ENCODE peak calls at places on chromosomes 12 and 14, in five cellular contexts. E, U, A, W and Y are unnamed samples.

GRCh38 chr12:64558754-64559153 is 51.5 kb upstream of the RASSF3 start:
- DNase-seq in E (no peak), U (no peak), A (no peak), W (no peak), Y (no peak)

GRCh38 chr12:109735051-109735521 is 21.5 kb downstream of the FAM222A start:
- DNase-seq in E (peak; percentile 13), U (no peak), A (no peak), W (no peak), Y (no peak)

GRCh38 chr12:106743270-106743988 is 31.1 kb upstream of the RIC8B start:
- DNase-seq in E (no peak), U (no peak), A (no peak), W (no peak), Y (no peak)

GRCh38 chr12:93292731-93293566 is 84.8 kb upstream of the NUDT4 start:
- DNase-seq in E (no peak), U (peak; percentile 81), A (no peak), W (no peak), Y (no peak)

GRCh38 chr14:21264025-21264801 is 5.0 kb downstream of the HNRNPC start:
- DNase-seq in E (no peak), U (no peak), A (no peak), W (peak; percentile 56), Y (peak; percentile 91)

GRCh38 chr12:94697631-94698030 is 47.3 kb upstream of the TMCC3 start:
- DNase-seq in E (no peak), U (no peak), A (no peak), W (no peak), Y (no peak)

GRCh38 chr12:29882771-29883315 is 99.1 kb upstream of the TMTC1 start:
- DNase-seq in E (no peak), U (no peak), A (no peak), W (no peak), Y (no peak)

GRCh38 chr12:558595-558994 is 98.9 kb downstream of the B4GALNT3 start:
- DNase-seq in E (no peak), U (no peak), A (no peak), W (no peak), Y (no peak)

GRCh38 chr12:70692681-70693288 is 55.6 kb upstream of the PTPRB start:
- DNase-seq in E (peak; percentile 16), U (no peak), A (peak; percentile 12), W (no peak), Y (peak; percentile 29)

GRCh38 chr14:102058931-102059330 is 27.9 kb downstream of the HSP90AA1 start:
- DNase-seq in E (no peak), U (no peak), A (no peak), W (no peak), Y (no peak)

GRCh38 chr14:72888202-72888601 is 5.7 kb downstream of the DPF3 start:
- DNase-seq in E (no peak), U (no peak), A (no peak), W (no peak), Y (no peak)

GRCh38 chr14:50432131-50432530 is 35.5 kb upstream of the CDKL1 start:
- DNase-seq in E (no peak), U (no peak), A (no peak), W (no peak), Y (no peak)

GRCh38 chr12:52925717-52926595 is 21.1 kb upstream of the KRT8 start:
- DNase-seq in E (no peak), U (peak; percentile 92), A (peak; percentile 14), W (no peak), Y (no peak)

GRCh38 chr12:104143002-104143401 is 5.0 kb upstream of the NFYB start:
- DNase-seq in E (no peak), U (no peak), A (no peak), W (no peak), Y (no peak)

GRCh38 chr14:36390718-36391117 is 70.3 kb upstream of the MBIP start:
- DNase-seq in E (no peak), U (no peak), A (no peak), W (no peak), Y (no peak)

GRCh38 chr12:64679487-64679983 is 69.2 kb downstream of the RASSF3 start:
- DNase-seq in E (peak; percentile 52), U (no peak), A (peak; percentile 65), W (no peak), Y (peak; percentile 65)

GRCh38 chr12:122878780-122879612 is 16.9 kb downstream of the VPS37B start:
- DNase-seq in E (no peak), U (no peak), A (no peak), W (no peak), Y (no peak)

GRCh38 chr12:39906237-39906636 is 199.6 kb downstream of the SLC2A13 start:
- DNase-seq in E (no peak), U (no peak), A (no peak), W (no peak), Y (no peak)

GRCh38 chr12:85441740-85442139 is 161.7 kb downstream of the ALX1 start:
- DNase-seq in E (peak; percentile 14), U (peak; percentile 9), A (no peak), W (no peak), Y (peak; percentile 7)

DNA sequence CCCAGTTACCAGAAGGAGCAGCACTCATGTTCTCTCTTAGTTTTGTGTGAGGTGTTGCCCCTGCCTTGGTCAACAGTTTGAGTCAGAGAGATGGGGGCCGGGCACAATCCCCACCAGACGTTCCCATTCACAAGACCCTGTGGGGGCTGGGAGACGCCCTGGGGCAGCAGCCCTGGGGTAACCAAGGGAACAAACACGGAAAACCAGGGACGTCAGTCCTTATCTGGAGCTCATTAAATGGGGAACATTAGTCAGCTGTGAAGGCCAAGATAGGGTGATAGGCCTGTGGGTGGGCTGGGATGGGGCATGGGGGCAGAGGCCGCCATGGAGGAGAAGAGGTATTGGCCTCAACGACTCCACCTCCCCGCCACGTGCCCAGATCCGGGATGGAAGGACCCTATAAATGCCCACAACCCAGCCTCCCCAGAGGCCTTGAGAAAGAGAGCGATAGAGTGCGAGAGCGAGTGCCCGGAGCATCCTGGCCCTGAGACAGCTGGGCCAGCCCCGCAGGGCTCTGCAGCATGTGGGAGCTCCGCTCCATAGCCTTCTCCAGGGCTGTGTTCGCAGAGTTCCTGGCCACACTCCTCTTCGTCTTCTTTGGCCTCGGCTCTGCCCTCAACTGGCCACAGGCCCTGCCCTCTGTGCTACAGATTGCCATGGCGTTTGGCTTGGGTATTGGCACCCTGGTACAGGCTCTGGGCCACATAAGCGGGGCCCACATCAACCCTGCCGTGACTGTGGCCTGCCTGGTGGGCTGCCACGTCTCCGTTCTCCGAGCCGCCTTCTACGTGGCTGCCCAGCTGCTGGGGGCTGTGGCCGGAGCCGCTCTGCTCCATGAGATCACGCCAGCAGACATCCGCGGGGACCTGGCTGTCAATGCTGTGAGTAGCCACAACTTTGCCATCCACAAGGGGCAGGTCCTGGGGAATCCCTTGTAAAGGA is at the start of gene AQP2:
- DNase-seq in E (peak; percentile 64), U (no peak), A (no peak), W (no peak), Y (no peak)
- H2AFZ ChIP-seq in E (no peak within 1 kb of the TSS), U (no peak within 1 kb of the TSS), A (peak within 1 kb of the TSS; percentile 9), W (no peak within 1 kb of the TSS), Y (no peak within 1 kb of the TSS)

GRCh38 chr12:48788852-48789775 is at the start of gene ADCY6:
- DNase-seq in E (peak; percentile 96), U (peak; percentile 67), A (peak; percentile 56), W (no peak), Y (peak; percentile 70)
- TF ChIP-seq SMC3 in E (no peak), U (no peak), A (no peak), W (no peak), Y (no peak)

GRCh38 chr14:75158843-75159614 is 17.4 kb downstream of the TMED10 start:
- DNase-seq in E (no peak), U (no peak), A (no peak), W (peak; percentile 41), Y (peak; percentile 38)
- TF ChIP-seq RFX5 in E (no peak), U (no peak), A (no peak), W (no peak), Y (no peak)

GRCh38 chr14:34692898-34693227 is 21.5 kb downstream of the CFL2 start:
- DNase-seq in E (no peak), U (no peak), A (no peak), W (no peak), Y (no peak)
- H2AFZ ChIP-seq in E (no peak overlapping the region), U (peak overlapping the region; percentile 87), A (peak overlapping the region; percentile 85), W (no peak overlapping the region), Y (peak overlapping the region; percentile 85)